ENCODE peak calls at places on chromosome 7, in nine cellular contexts. U is transverse colon, X is A549, Q is tibial nerve, N is body of pancreas, W is HCT116, T is IMR-90, E is Peyer's patch, B is K562. C is an unnamed sample. For H3K4me1, the result is how much of the 10 kb centered on the place peaks cover.

GRCh38 chr7:35804571-35804970 is 3.7 kb downstream of the SEPTIN7 start:
- DNase-seq in U (no peak), X (no peak), Q (no peak), N (no peak), W (no peak), T (no peak), E (no peak), B (no peak), C (no peak)

GRCh38 chr7:84145892-84146291 is 48.7 kb downstream of the SEMA3A start:
- DNase-seq in U (no peak), X (no peak), Q (no peak), N (no peak), W (no peak), T (no peak), E (no peak), B (no peak), C (no peak)

GRCh38 chr7:36658603-36659516 is 65.4 kb downstream of the AOAH start:
- DNase-seq in U (no peak), X (peak), Q (peak), N (peak), W (no peak), T (peak), E (no peak), B (no peak), C (no peak)

GRCh38 chr7:121795736-121796135 is 77.2 kb upstream of the PTPRZ1 start:
- DNase-seq in U (no peak), X (no peak), Q (no peak), N (no peak), W (no peak), T (no peak), E (no peak), B (no peak), C (no peak)

GRCh38 chr7:57868771-57869483 is 418.9 kb downstream of the ZNF716 start:
- DNase-seq in U (no peak), X (peak), Q (no peak), N (no peak), W (no peak), T (no peak), E (peak), B (no peak), C (peak)

GRCh38 chr7:73518470-73518869 is 3.6 kb downstream of the BAZ1B start:
- DNase-seq in U (peak), X (no peak), Q (no peak), N (no peak), W (no peak), T (no peak), E (no peak), B (no peak), C (no peak)

GRCh38 chr7:16587785-16588184 is 57.8 kb downstream of the ANKMY2 start:
- DNase-seq in U (no peak), X (no peak), Q (no peak), N (peak), W (no peak), T (no peak), E (no peak), B (no peak), C (no peak)

GRCh38 chr7:16695621-16696237 is 49.7 kb downstream of the BZW2 start:
- DNase-seq in U (peak), X (peak), Q (peak), N (peak), W (peak), T (peak), E (no peak), B (peak), C (no peak)

GRCh38 chr7:15113752-15114151 is 211.2 kb upstream of the DGKB start:
- DNase-seq in U (no peak), X (no peak), Q (no peak), N (no peak), W (no peak), T (no peak), E (no peak), B (no peak), C (no peak)

GRCh38 chr7:9407816-9408215 is 974.4 kb downstream of the NXPH1 start:
- DNase-seq in U (no peak), X (no peak), Q (no peak), N (no peak), W (no peak), T (no peak), E (no peak), B (no peak), C (no peak)

GRCh38 chr7:70098133-70098561 is 499.9 kb downstream of the AUTS2 start:
- DNase-seq in U (no peak), X (no peak), Q (no peak), N (no peak), W (no peak), T (no peak), E (no peak), B (no peak), C (no peak)

GRCh38 chr7:151251926-151252835 is 3.7 kb upstream of the SMARCD3 start:
- DNase-seq in U (peak), X (peak), Q (peak), N (peak), W (no peak), T (peak), E (no peak), B (peak), C (peak)

GRCh38 chr7:123643495-123644428 is 11.9 kb upstream of the LMOD2 start:
- DNase-seq in U (no peak), X (no peak), Q (no peak), N (peak), W (peak), T (peak), E (no peak), B (no peak), C (peak)

GRCh38 chr7:34354906-34355305 is 303.1 kb upstream of the NPSR1 start:
- DNase-seq in U (no peak), X (no peak), Q (no peak), N (no peak), W (no peak), T (peak), E (no peak), B (no peak), C (no peak)

GRCh38 chr7:50782376-50783208 is at the start of gene GRB10:
- DNase-seq in U (no peak), X (no peak), Q (no peak), N (peak), W (no peak), T (peak), E (peak), B (peak), C (peak)

GRCh38 chr7:137343483-137343841 is at the start of gene PTN:
- DNase-seq in U (peak), X (no peak), Q (no peak), N (peak), W (no peak), T (peak), E (no peak), B (no peak), C (peak)

GRCh38 chr7:19105546-19105945 is 11.9 kb downstream of the TWIST1 start:
- DNase-seq in U (no peak), X (no peak), Q (no peak), N (no peak), W (no peak), T (no peak), E (no peak), B (no peak), C (no peak)

GRCh38 chr7:15554081-15554480 is 7.7 kb downstream of the AGMO start:
- DNase-seq in U (no peak), X (no peak), Q (no peak), N (no peak), W (no peak), T (peak), E (no peak), B (no peak), C (no peak)

GRCh38 chr7:69670701-69671100 is 72.4 kb downstream of the AUTS2 start:
- DNase-seq in U (no peak), X (no peak), Q (no peak), N (no peak), W (no peak), T (no peak), E (no peak), B (no peak), C (no peak)

GRCh38 chr7:141001122-141001521 is 13.6 kb downstream of the MRPS33 start:
- DNase-seq in U (no peak), X (no peak), Q (no peak), N (no peak), W (no peak), T (no peak), E (no peak), B (no peak), C (no peak)

GRCh38 chr7:93923291-93923690 is 1.8 kb downstream of the GNG11 start:
- DNase-seq in U (no peak), X (no peak), Q (no peak), N (no peak), W (no peak), T (no peak), E (no peak), B (no peak), C (no peak)

GRCh38 chr7:93920496-93921189 is 892 bp upstream of the GNG11 start:
- DNase-seq in U (no peak), X (no peak), Q (no peak), N (no peak), W (no peak), T (no peak), E (no peak), B (no peak), C (no peak)

GRCh38 chr7:93923946-93924345 is 2.4 kb downstream of the GNG11 start:
- DNase-seq in U (no peak), X (no peak), Q (no peak), N (no peak), W (no peak), T (peak), E (no peak), B (no peak), C (no peak)

GRCh38 chr7:93921607-93922446 is at the start of gene GNG11:
- DNase-seq in U (peak), X (peak), Q (peak), N (peak), W (no peak), T (peak), E (peak), B (no peak), C (peak)

GRCh38 chr7:93921190-93921585 is 347 bp upstream of the GNG11 start:
- DNase-seq in U (no peak), X (no peak), Q (no peak), N (no peak), W (no peak), T (no peak), E (no peak), B (no peak), C (no peak)
- H3K4me3 ChIP-seq in U (peak), X (peak), Q (peak), N (no peak), W (no peak), T (peak), E (peak), B (no peak), C (peak)

GRCh38 chr7:130896051-130896881 is 162.3 kb upstream of the KLF14 start:
- DNase-seq in U (no peak), X (no peak), Q (no peak), N (no peak), W (no peak), T (peak), E (no peak), B (peak), C (no peak)
- TF ChIP-seq POLR2A in U (no peak), X (no peak), Q (no peak), N (no peak), W (no peak), T (no peak), E (no peak), B (no peak), C (no peak)

GRCh38 chr7:28082071-28082470 is 98.5 kb downstream of the JAZF1 start:
- DNase-seq in U (no peak), X (no peak), Q (no peak), N (no peak), W (no peak), T (no peak), E (no peak), B (no peak), C (no peak)
- H3K4me1 ChIP-seq in U (under half), X (under half), Q (under half), N (under half), W (under half), T (under half), E (under half), B (under half), C (under half)

GRCh38 chr7:94374231-94374630 is 20.5 kb upstream of the COL1A2 start:
- DNase-seq in U (peak), X (no peak), Q (peak), N (peak), W (no peak), T (peak), E (no peak), B (no peak), C (peak)
- H3K4me3 ChIP-seq in U (no peak), X (no peak), Q (peak), N (no peak), W (no peak), T (peak), E (no peak), B (no peak), C (peak)

C was measured in heart left ventricle.